ENCODE peak calls at places on chromosome 10, in eight cellular contexts. Q is body of pancreas, U is ovary, C is heart left ventricle, P is transverse colon, E is K562, M is tibial nerve, F is spleen. H is an unnamed sample. For H3K4me1, the result is how much of the 10 kb centered on the place peaks cover.

GRCh38 chr10:79234391-79235318 is 112.6 kb upstream of the PPIF start:
- DNase-seq in F (no peak), E (no peak), P (no peak), Q (no peak), M (no peak), C (no peak), U (no peak), H (no peak)

GRCh38 chr10:34522542-34522941 is 292.6 kb downstream of the PARD3 start:
- DNase-seq in P (no peak), Q (no peak), C (no peak), M (no peak), U (no peak), F (no peak), E (peak), H (no peak)

GRCh38 chr10:22321831-22322662 is 1.1 kb downstream of the BMI1 start:
- DNase-seq in E (no peak), F (peak), M (no peak), P (no peak), C (no peak), U (peak), Q (no peak), H (no peak)

GRCh38 chr10:110503528-110504110 is 5.9 kb downstream of the DUSP5 start:
- DNase-seq in Q (no peak), C (no peak), E (no peak), P (no peak), F (no peak), M (no peak), U (no peak), H (no peak)

GRCh38 chr10:123491692-123492415 is 174.3 kb upstream of the GPR26 start:
- DNase-seq in Q (no peak), F (no peak), M (no peak), U (no peak), E (no peak), C (no peak), P (no peak), H (no peak)

GRCh38 chr10:108388716-108389115 is 1224.2 kb upstream of the SORCS1 start:
- DNase-seq in U (no peak), P (no peak), M (no peak), C (no peak), F (no peak), E (no peak), Q (no peak), H (no peak)

GRCh38 chr10:120460776-120461175 is 3.7 kb downstream of the PLPP4 start:
- DNase-seq in U (no peak), P (no peak), C (no peak), Q (no peak), E (peak), F (no peak), M (no peak), H (peak)

GRCh38 chr10:88233870-88234269 is 349.2 kb downstream of the RNLS start:
- DNase-seq in C (peak), U (no peak), Q (no peak), P (no peak), E (no peak), M (no peak), F (no peak), H (no peak)

GRCh38 chr10:34615770-34616169 is 199.3 kb downstream of the PARD3 start:
- DNase-seq in M (no peak), U (no peak), P (no peak), C (no peak), F (no peak), Q (no peak), E (no peak), H (no peak)

GRCh38 chr10:26486304-26486703 is 48.2 kb downstream of the APBB1IP start:
- DNase-seq in C (no peak), P (no peak), U (no peak), M (peak), F (no peak), E (no peak), Q (no peak), H (peak)

GRCh38 chr10:43136432-43136831 is 1.8 kb upstream of the CSGALNACT2 start:
- DNase-seq in U (no peak), P (no peak), M (no peak), F (no peak), E (no peak), Q (no peak), C (no peak), H (no peak)

GRCh38 chr10:18793951-18794350 is 134.7 kb downstream of the ARL5B start:
- DNase-seq in E (no peak), F (no peak), Q (no peak), M (no peak), U (no peak), P (no peak), C (no peak), H (no peak)

GRCh38 chr10:123323884-123324283 is 169.7 kb downstream of the BUB3 start:
- DNase-seq in M (no peak), Q (no peak), E (no peak), C (no peak), P (no peak), U (no peak), F (no peak), H (peak)

GRCh38 chr10:68725016-68725415 is 4.0 kb downstream of the CCAR1 start:
- DNase-seq in C (no peak), P (no peak), U (no peak), F (no peak), Q (no peak), E (no peak), M (no peak), H (no peak)

GRCh38 chr10:12638103-12638502 is 288.8 kb downstream of the CAMK1D start:
- DNase-seq in E (peak), U (no peak), M (no peak), F (no peak), Q (no peak), C (no peak), P (peak), H (no peak)

GRCh38 chr10:61627266-61627665 is 35.5 kb upstream of the CABCOCO1 start:
- DNase-seq in P (no peak), U (no peak), C (no peak), E (no peak), M (no peak), Q (no peak), F (no peak), H (no peak)

GRCh38 chr10:71729023-71729649 is 9.6 kb upstream of the C10orf105 start:
- DNase-seq in P (peak), E (peak), Q (peak), U (no peak), F (peak), M (no peak), C (peak), H (no peak)
- H3K27ac ChIP-seq in P (peak), E (peak), Q (peak), U (peak), F (peak), M (no peak), C (peak), H (peak)

GRCh38 chr10:95459446-95459845 is 101.7 kb downstream of the SORBS1 start:
- DNase-seq in Q (no peak), P (no peak), M (no peak), U (peak), F (no peak), E (no peak), C (no peak), H (no peak)
- H3K4me1 ChIP-seq in Q (under half), P (under half), M (half or more), U (under half), F (under half), E (under half), C (under half), H (half or more)

GRCh38 chr10:91412688-91413087 is 2.5 kb downstream of the HECTD2 start:
- DNase-seq in U (no peak), M (no peak), Q (no peak), E (no peak), F (no peak), P (no peak), C (no peak), H (no peak)

GRCh38 chr10:91410638-91411367 is 659 bp downstream of the HECTD2 start:
- DNase-seq in E (peak), Q (no peak), M (peak), C (no peak), U (no peak), F (no peak), P (no peak), H (no peak)

GRCh38 chr10:91409069-91409868 is 875 bp upstream of the HECTD2 start:
- DNase-seq in M (peak), U (peak), Q (peak), F (no peak), C (peak), P (peak), E (peak), H (peak)

GRCh38 chr10:91406322-91406721 is 3.8 kb upstream of the HECTD2 start:
- DNase-seq in C (no peak), E (no peak), P (no peak), U (no peak), F (no peak), M (no peak), Q (no peak), H (no peak)

DNA sequence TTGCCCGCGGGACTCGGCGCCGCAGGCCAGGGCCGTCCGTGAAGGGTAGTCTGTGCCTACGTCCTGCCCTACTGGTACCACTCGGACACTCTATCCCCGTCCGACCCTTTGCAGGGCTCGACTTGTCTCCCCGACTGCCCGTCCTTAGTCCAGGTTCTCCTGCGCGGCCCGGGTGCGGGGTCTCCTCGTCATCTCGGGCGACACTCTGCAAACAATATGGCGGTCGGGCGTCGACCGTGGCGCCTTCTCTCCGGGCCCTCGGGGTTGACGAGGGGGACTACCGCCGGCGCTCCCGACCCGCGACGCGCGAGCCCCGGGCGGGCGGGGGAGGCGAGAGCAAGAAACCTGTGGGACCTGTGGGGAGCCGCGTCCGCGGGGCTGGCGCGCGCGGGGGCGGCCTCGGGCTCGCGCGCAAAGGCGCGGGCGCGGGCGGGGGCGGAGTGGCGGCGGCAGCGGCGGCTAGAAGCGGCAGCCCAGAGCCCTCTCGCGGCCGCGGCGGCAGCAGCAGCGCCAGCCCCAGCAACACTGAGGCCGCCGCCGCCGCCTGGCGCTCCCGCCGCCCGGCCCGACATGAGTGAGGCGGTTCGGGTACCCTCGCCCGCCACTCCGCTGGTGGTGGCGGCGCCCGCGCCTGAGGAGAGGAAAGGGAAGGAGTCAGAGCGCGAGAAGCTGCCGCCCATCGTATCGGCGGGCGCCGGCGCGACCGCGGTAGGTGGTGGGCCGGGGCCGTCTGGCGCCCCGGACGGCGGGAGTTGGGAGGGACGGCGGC is at the start of gene HECTD2:
- DNase-seq in F (peak), C (peak), M (peak), Q (peak), U (peak), E (peak), P (peak), H (no peak)
- TF ChIP-seq POLR2A in F (no peak), C (no peak), M (peak), Q (peak), U (peak), E (peak), P (peak), H (no peak)

GRCh38 chr10:95758351-95759025 is 2.5 kb downstream of the ENTPD1 start:
- DNase-seq in M (no peak), Q (no peak), P (peak), F (no peak), C (no peak), E (peak), U (no peak), H (no peak)

GRCh38 chr10:95756796-95757657 is 1.1 kb downstream of the ENTPD1 start:
- DNase-seq in U (no peak), Q (no peak), E (no peak), M (no peak), F (no peak), P (no peak), C (no peak), H (no peak)

GRCh38 chr10:95756061-95756751 is at the start of gene ENTPD1:
- DNase-seq in E (no peak), P (peak), U (no peak), Q (peak), C (no peak), F (no peak), M (peak), H (no peak)

GRCh38 chr10:95761939-95762492 is 6.1 kb downstream of the ENTPD1 start:
- DNase-seq in E (no peak), U (no peak), C (no peak), P (no peak), Q (no peak), F (no peak), M (no peak), H (no peak)

DNA sequence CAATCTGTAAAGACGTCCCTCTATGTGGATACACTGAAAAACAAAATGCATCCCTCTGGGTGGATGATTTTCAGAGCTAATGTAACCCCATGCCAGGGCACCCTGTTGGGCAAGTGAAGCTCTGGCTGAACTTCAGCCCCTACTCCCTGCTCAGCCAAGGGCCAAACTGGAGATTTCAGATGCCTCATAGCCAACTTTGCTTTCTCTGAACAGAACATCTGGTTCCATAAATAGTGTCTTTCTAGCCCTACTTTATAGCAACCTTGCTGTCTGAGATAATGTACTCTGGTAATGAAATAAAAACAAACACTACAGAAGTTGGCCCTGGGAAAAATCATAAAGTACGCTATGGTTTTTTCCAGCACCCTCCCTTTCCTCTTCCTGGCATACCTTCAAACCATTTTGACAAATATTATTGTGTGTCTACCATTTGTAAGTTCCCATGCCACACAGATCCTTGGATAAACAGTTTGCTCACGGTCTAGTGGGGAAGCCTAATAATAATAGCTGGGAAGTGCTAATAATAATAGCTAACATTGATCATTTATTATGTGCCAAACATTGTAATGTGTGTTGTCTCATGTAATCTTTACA is 3.4 kb downstream of the ENTPD1 start:
- DNase-seq in P (no peak), E (no peak), Q (no peak), C (no peak), F (no peak), U (no peak), M (no peak), H (no peak)
- H3K27ac ChIP-seq in P (peak), E (no peak), Q (no peak), C (peak), F (peak), U (no peak), M (no peak), H (peak)

DNA sequence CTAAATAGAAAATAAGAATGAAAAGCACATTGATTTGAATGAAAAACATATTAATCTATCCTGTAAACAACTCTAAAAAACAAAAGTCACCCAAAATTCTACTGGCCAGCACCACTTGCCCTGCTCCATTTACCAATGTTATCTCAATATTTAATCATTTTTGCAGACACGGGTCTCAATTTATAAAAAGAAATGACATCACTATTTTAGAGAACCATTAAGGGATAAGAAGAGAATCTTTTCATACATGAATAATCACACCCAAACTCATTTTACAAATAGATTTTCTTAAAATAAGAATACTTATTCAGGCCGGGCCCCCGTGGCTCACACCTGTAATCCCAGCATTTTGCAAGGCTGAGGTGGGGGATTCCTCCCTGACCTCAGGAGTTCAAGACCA is 3.9 kb downstream of the SAR1A start:
- DNase-seq in F (no peak), P (no peak), Q (no peak), C (no peak), E (no peak), M (no peak), U (no peak), H (no peak)
- H3K4me1 ChIP-seq in F (half or more), P (under half), Q (under half), C (half or more), E (under half), M (half or more), U (under half), H (half or more)